ENCODE peak calls at places on chromosome 11, in four cellular contexts. L is bronchial epithelial cell, P is psoas muscle, G is K562. B is an unnamed sample.

GRCh38 chr11:132111781-132112380 is 741.5 kb downstream of the NTM start:
- DNase-seq in L (peak), P (no peak), G (no peak), B (no peak)

GRCh38 chr11:15157738-15158137 is 43.0 kb downstream of the INSC start:
- DNase-seq in L (no peak), P (no peak), G (no peak), B (no peak)

GRCh38 chr11:6413791-6414231 is 5.1 kb downstream of the APBB1 start:
- DNase-seq in L (no peak), P (no peak), G (peak), B (no peak)

GRCh38 chr11:3050386-3051325 is 6.6 kb downstream of the CARS1 start:
- DNase-seq in L (no peak), P (no peak), G (no peak), B (no peak)

GRCh38 chr11:13880719-13881118 is 81.8 kb upstream of the SPON1 start:
- DNase-seq in L (peak), P (no peak), G (no peak), B (no peak)

GRCh38 chr11:16946477-16947282 is 67.5 kb downstream of the PLEKHA7 start:
- DNase-seq in L (no peak), P (no peak), G (no peak), B (no peak)

GRCh38 chr11:58905141-58905715 is 34.1 kb upstream of the GLYATL1 start:
- DNase-seq in L (peak), P (peak), G (no peak), B (no peak)

GRCh38 chr11:118705111-118705741 is 25.8 kb upstream of the TREH start:
- DNase-seq in L (no peak), P (peak), G (no peak), B (no peak)

GRCh38 chr11:43694477-43694876 is 13.9 kb downstream of the HSD17B12 start:
- DNase-seq in L (peak), P (no peak), G (no peak), B (no peak)

GRCh38 chr11:59501931-59502330 is 1.4 kb upstream of the OR4D11 start:
- DNase-seq in L (no peak), P (no peak), G (no peak), B (no peak)

GRCh38 chr11:115759622-115760527 is 255.7 kb upstream of the CADM1 start:
- DNase-seq in L (no peak), P (peak), G (no peak), B (no peak)

GRCh38 chr11:44542372-44542771 is 23.1 kb upstream of the CD82 start:
- DNase-seq in L (no peak), P (no peak), G (peak), B (no peak)

GRCh38 chr11:11265994-11266606 is 87.0 kb downstream of the CSNK2A3 start:
- DNase-seq in L (peak), P (peak), G (peak), B (no peak)

GRCh38 chr11:67606150-67606476 is 623 bp upstream of the NDUFV1 start:
- DNase-seq in L (no peak), P (no peak), G (no peak), B (no peak)

GRCh38 chr11:20963596-20963995 is 294.2 kb downstream of the NELL1 start:
- DNase-seq in L (peak), P (no peak), G (no peak), B (no peak)

GRCh38 chr11:44643207-44643606 is 77.7 kb downstream of the CD82 start:
- DNase-seq in L (no peak), P (no peak), G (no peak), B (no peak)

GRCh38 chr11:64349404-64349803 is 9.4 kb downstream of the CCDC88B start:
- DNase-seq in L (no peak), P (no peak), G (no peak), B (no peak)

GRCh38 chr11:2201542-2201941 is 29.9 kb upstream of the TH start:
- DNase-seq in L (no peak), P (no peak), G (no peak), B (no peak)

GRCh38 chr11:2562897-2563215 is 118.0 kb downstream of the KCNQ1 start:
- DNase-seq in L (no peak), P (no peak), G (no peak), B (no peak)

GRCh38 chr11:3781423-3781822 is 15.9 kb downstream of the NUP98 start:
- DNase-seq in L (peak), P (no peak), G (no peak), B (no peak)

GRCh38 chr11:95092549-95093324 is 3.1 kb downstream of the ENDOD1 start:
- DNase-seq in L (peak), P (no peak), G (peak), B (no peak)

GRCh38 chr11:23423119-23423518 is 562.8 kb upstream of the CCDC179 start:
- DNase-seq in L (no peak), P (no peak), G (no peak), B (no peak)

GRCh38 chr11:129743029-129743846 is 72.4 kb upstream of the TMEM45B start:
- DNase-seq in L (no peak), P (no peak), G (no peak), B (no peak)

GRCh38 chr11:15793032-15793996 is 563.0 kb downstream of the SOX6 start:
- DNase-seq in L (peak), P (no peak), G (no peak), B (peak)

GRCh38 chr11:128759597-128759996 is 65.7 kb downstream of the FLI1 start:
- DNase-seq in L (no peak), P (no peak), G (no peak), B (no peak)

GRCh38 chr11:116695657-116696254 is 77.0 kb downstream of the BUD13 start:
- DNase-seq in L (no peak), P (no peak), G (no peak), B (no peak)

GRCh38 chr11:31818874-31819331 is 7.8 kb upstream of the PAX6 start:
- DNase-seq in L (no peak), P (no peak), G (no peak), B (no peak)

GRCh38 chr11:31815743-31816466 is 4.8 kb upstream of the PAX6 start:
- DNase-seq in L (no peak), P (no peak), G (peak), B (no peak)

GRCh38 chr11:31817054-31817620 is 6.0 kb upstream of the PAX6 start:
- DNase-seq in L (no peak), P (no peak), G (no peak), B (no peak)

GRCh38 chr11:31817621-31818493 is 6.7 kb upstream of the PAX6 start:
- DNase-seq in L (no peak), P (no peak), G (no peak), B (no peak)

GRCh38 chr11:31816467-31817053 is 5.4 kb upstream of the PAX6 start:
- DNase-seq in L (no peak), P (no peak), G (peak), B (no peak)
- H3K4me3 ChIP-seq in L (no peak), P (peak), G (peak), B (peak)

GRCh38 chr11:46294365-46295309 is 17.2 kb downstream of the CREB3L1 start:
- DNase-seq in L (no peak), P (no peak), G (peak), B (no peak)
- TF ChIP-seq CTCF in L (no peak), P (no peak), G (peak), B (no peak)

GRCh38 chr11:112297248-112297866 is 36.7 kb upstream of the PLET1 start:
- DNase-seq in L (no peak), P (no peak), G (no peak), B (no peak)
- H3K4me3 ChIP-seq in L (no peak), P (no peak), G (no peak), B (no peak)

GRCh38 chr11:65592840-65593517 is 2.6 kb downstream of the KCNK7 start:
- DNase-seq in L (peak), P (no peak), G (no peak), B (no peak)

GRCh38 chr11:65589444-65590239 is 6.0 kb downstream of the KCNK7 start:
- DNase-seq in L (no peak), P (no peak), G (peak), B (no peak)

GRCh38 chr11:65593518-65594414 is 1.8 kb downstream of the KCNK7 start:
- DNase-seq in L (no peak), P (no peak), G (peak), B (no peak)

GRCh38 chr11:65590240-65590738 is 5.3 kb downstream of the KCNK7 start:
- DNase-seq in L (no peak), P (no peak), G (no peak), B (no peak)

DNA sequence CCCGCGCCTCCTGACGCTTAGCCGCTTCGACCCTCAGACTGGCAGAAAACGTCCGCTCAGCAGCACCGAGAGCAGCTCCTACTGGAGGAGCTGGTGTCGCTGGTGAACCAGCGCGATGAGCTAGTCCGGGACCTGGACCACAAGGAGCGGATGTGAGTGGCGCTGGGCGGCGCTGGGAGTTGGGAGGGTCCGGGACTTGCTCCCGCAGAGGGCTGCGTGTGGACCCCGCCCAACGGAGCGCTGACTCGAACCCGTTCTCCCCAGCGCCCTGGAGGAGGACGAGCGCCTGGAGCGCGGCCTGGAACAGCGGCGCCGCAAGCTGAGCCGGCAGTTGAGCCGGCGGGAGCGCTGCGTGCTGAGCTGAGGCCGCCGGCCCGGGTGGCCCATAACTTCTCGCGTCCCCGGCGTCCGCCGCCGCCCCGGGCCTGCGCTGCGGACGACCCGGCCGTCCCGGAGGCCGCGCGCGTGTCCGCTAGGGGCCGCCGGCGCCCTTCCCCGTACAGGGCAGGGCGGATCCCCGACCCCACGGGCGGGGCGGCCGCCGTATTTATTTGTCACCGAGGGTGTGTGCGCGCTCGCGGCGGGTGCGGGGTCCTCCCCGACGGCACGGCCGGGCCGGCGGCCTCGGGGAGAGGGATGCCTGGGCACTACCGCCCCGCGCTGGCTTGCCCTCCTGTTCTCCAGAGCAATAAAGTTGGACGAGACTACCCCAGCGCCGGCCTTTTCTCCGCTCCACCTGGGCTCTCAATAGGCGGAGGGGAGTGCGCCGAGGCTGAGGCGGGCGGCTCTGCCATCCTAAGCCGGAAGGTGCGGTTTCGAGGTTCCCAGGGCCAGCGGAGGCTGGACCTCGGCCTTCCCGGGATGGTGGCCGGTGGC is 3.4 kb downstream of the KCNK7 start:
- DNase-seq in L (no peak), P (no peak), G (no peak), B (no peak)
- TF ChIP-seq CTCF in L (no peak), P (no peak), G (no peak), B (no peak)

GRCh38 chr11:100594320-100594719 is 92.8 kb upstream of the ARHGAP42 start:
- DNase-seq in L (no peak), P (no peak), G (no peak), B (no peak)
- H3K4me3 ChIP-seq in L (no peak), P (no peak), G (no peak), B (no peak)

DNA sequence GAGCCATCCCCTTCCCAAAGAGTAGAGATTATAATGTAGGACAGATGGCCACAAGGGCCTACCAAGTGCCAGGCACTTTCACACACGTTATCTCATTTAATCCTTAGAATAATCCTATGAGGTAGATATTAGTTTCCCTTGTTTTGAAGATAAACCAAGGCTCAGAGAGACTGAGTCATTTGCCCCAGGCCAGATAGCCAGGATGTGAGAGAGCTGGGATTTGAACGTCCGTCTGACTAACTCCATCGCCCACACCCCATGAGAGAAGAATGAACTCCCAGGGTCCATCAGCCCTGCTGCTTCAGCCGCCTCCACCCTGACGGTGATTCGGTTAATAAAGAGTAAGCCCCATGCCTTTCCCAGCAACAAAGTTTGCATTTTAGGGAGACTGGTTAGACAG is 10.7 kb downstream of the PRG3 start:
- DNase-seq in L (peak), P (no peak), G (no peak), B (no peak)
- TF ChIP-seq CTCF in L (no peak), P (no peak), G (no peak), B (no peak)

DNA sequence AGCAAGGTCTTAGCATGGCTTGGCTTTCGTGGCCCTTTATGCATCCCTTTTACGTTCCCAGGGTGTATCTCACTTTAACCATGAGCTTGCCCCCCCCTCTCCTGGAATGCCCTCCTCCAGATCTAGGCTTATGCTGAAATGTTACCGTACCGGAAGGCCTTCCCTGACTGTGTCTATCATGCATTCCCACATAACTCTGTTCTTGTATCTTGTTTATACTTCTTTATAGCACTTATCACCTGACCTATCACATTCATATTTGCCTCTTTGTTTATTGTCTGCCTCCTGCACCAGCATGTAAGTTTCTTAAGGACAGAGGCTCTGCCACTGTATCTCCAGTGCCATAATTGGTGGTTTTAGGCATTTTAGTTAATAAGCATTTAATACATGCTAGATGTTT is 38.9 kb downstream of the PPFIBP2 start:
- DNase-seq in L (no peak), P (no peak), G (no peak), B (no peak)
- H3K4me3 ChIP-seq in L (no peak), P (no peak), G (no peak), B (no peak)